ENCODE peak calls at places on chromosome 7, in four cellular contexts. U is HepG2, V is H1, S is K562. E is an unnamed sample.
A peak's percentile ranks its signal among the peaks of the same experiment; 100 is the strongest.

GRCh38 chr7:131507592-131508331 is 48.7 kb downstream of the PODXL start:
- DNase-seq in S (peak; percentile 81), U (peak; percentile 53), V (peak; percentile 76), E (peak; percentile 44)

GRCh38 chr7:75938921-75939320 is 24.0 kb downstream of the POR start:
- DNase-seq in U (no peak), V (no peak), S (no peak), E (no peak)

GRCh38 chr7:27277628-27278027 is 35.0 kb downstream of the EVX1 start:
- DNase-seq in U (peak; percentile 35), S (peak; percentile 13), V (no peak), E (peak; percentile 29)

GRCh38 chr7:111076205-111076604 is 14.7 kb upstream of the LRRN3 start:
- DNase-seq in U (no peak), S (no peak), V (no peak), E (peak; percentile 10)

GRCh38 chr7:81285142-81285871 is 366.5 kb upstream of the SEMA3C start:
- DNase-seq in V (no peak), S (no peak), U (no peak), E (peak; percentile 6)

GRCh38 chr7:142018154-142018553 is 22.5 kb downstream of the MGAM start:
- DNase-seq in S (no peak), U (no peak), V (no peak), E (no peak)

GRCh38 chr7:23332881-23333612 is 33.9 kb downstream of the MALSU1 start:
- DNase-seq in U (no peak), V (no peak), S (no peak), E (no peak)

GRCh38 chr7:102890292-102890970 is 22.4 kb upstream of the LRRC17 start:
- DNase-seq in U (no peak), V (no peak), S (peak; percentile 54), E (no peak)

GRCh38 chr7:1271656-1272055 is 39.0 kb downstream of the UNCX start:
- DNase-seq in U (no peak), V (no peak), S (no peak), E (no peak)

GRCh38 chr7:78413568-78413967 is 615.0 kb downstream of the PHTF2 start:
- DNase-seq in U (no peak), V (no peak), S (no peak), E (no peak)

GRCh38 chr7:159197066-159197975 is 52.7 kb upstream of the VIPR2 start:
- DNase-seq in S (peak; percentile 91), U (no peak), V (no peak), E (no peak)

GRCh38 chr7:95396136-95397032 is at the start of gene PON3:
- DNase-seq in V (peak; percentile 56), S (peak; percentile 76), U (peak; percentile 68), E (peak; percentile 22)

GRCh38 chr7:127996253-127997071 is 34.8 kb downstream of the LRRC4 start:
- DNase-seq in U (no peak), S (peak; percentile 68), V (no peak), E (no peak)

GRCh38 chr7:157558875-157559595 is 222.2 kb downstream of the DNAJB6 start:
- DNase-seq in U (peak; percentile 48), V (no peak), S (no peak), E (no peak)

GRCh38 chr7:37045786-37046185 is 321.5 kb upstream of the AOAH start:
- DNase-seq in V (no peak), S (no peak), U (no peak), E (no peak)

GRCh38 chr7:107133396-107133795 is 35.4 kb upstream of the HBP1 start:
- DNase-seq in S (no peak), U (no peak), V (no peak), E (no peak)

GRCh38 chr7:132650498-132650897 is 74.2 kb upstream of the PLXNA4 start:
- DNase-seq in S (no peak), U (no peak), V (no peak), E (no peak)

GRCh38 chr7:11192506-11192905 is 218.8 kb downstream of the PHF14 start:
- DNase-seq in S (no peak), V (no peak), U (no peak), E (no peak)

GRCh38 chr7:48084727-48085432 is 4.2 kb upstream of the UPP1 start:
- DNase-seq in V (no peak), U (peak; percentile 73), S (peak; percentile 68), E (peak; percentile 87)

GRCh38 chr7:34844936-34845665 is 187.1 kb downstream of the NPSR1 start:
- DNase-seq in U (no peak), S (no peak), V (no peak), E (no peak)

GRCh38 chr7:31892099-31892787 is 178.0 kb downstream of the PDE1C start:
- DNase-seq in U (no peak), S (no peak), V (no peak), E (no peak)

GRCh38 chr7:23956769-23957556 is 246.9 kb downstream of the STK31 start:
- DNase-seq in U (peak; percentile 40), V (no peak), S (peak; percentile 18), E (no peak)

GRCh38 chr7:158753900-158754299 is 49.3 kb upstream of the NCAPG2 start:
- DNase-seq in S (no peak), V (no peak), U (no peak), E (no peak)

GRCh38 chr7:44292876-44293560 is 32.4 kb downstream of the CAMK2B start:
- DNase-seq in S (no peak), V (peak; percentile 32), U (no peak), E (no peak)
- TF ChIP-seq FOSL1 in S (no peak), V (no peak), U (no peak), E (no peak)

DNA sequence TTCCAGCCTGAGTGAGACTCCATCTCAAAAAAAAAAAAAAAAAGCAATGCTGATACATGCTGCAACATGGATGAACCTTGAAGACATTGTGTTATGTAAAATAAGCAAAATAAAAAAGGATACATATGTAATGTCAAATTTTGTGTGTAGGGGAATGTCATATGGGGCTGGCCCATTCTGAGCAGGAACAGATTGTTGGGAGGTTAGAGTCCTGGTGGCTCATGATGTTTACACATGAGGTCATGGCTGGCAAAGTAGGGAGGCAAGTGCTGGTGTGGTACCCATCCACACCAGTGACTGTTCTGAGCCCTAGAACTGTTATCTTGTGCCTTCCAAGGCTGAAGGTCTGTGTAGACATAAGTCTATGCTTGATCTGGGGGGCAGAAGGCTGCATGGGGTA is 37.6 kb downstream of the ZNF92 start:
- DNase-seq in U (no peak), S (no peak), V (no peak), E (no peak)
- TF ChIP-seq RAD21 in U (no peak), S (no peak), V (no peak), E (no peak)

GRCh38 chr7:30612658-30613265 is 18.1 kb downstream of the GARS1 start:
- DNase-seq in V (no peak), S (no peak), U (no peak), E (no peak)
- TF ChIP-seq FOSL1 in V (no peak), S (no peak), U (no peak), E (no peak)

GRCh38 chr7:86768967-86769760 is 125.5 kb downstream of the GRM3 start:
- DNase-seq in S (no peak), U (no peak), V (no peak), E (no peak)
- TF ChIP-seq RAD21 in S (no peak), U (no peak), V (no peak), E (no peak)

DNA sequence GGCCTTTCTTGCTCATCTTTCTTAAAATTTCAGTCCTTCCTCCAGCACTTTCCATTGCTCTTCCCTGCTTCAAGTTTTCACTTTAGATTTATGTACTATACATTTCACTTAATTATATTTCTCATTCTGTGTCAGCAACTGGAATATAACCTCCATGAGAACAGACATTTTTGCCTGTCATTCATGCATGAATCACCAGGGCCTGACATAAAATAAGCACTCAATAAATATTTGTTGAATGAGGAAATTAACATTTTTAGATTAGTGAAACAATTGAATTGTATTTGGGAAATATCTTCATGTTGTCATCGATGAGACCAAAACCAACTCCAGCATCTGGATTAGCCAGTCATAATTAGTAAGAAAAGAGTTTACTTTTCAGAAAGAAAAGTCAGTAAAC is 6.1 kb downstream of the SAMD9L start:
- DNase-seq in V (no peak), U (no peak), S (no peak), E (no peak)
- TF ChIP-seq FOSL1 in V (no peak), U (no peak), S (no peak), E (no peak)

DNA sequence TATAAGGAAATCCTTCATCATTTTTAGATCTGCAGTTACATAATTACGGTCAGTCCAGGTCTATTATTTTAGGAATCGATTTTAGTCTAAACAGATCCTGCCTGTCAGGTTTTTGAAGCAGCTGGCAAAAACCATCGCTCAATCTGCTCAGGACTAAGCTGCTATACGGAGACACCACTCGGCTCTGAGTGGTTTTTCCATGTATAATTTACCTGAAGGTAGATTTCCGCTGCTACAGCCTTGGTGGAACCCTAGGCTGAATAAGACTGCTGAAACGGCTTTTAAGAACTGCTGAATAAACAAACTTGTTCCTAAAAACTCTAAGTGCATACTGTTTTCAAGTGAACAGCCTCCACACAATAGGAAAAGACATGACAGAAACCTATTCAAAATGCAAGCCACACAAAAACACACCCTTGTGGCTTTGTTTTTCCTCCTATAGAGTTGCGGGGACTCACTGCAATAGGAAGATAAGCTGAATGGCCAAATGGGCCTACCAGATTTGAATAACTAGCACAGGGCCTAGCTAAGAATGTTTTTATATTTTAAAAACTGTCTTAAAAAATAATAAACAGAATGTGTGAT is 117.2 kb downstream of the UBE2H start:
- DNase-seq in S (peak; percentile 60), U (no peak), V (no peak), E (no peak)
- TF ChIP-seq RAD21 in S (no peak), U (no peak), V (no peak), E (no peak)

E was measured in HCT116.